ENCODE peak calls at places on chromosomes 12 and 14, in eight cellular contexts. One of them, this sample, is unnamed.

GRCh38 chr12:5969974-5970690 is 25.1 kb upstream of the ANO2 start:
- DNase-seq in foreskin fibroblast: no peak
- DNase-seq in WERI-Rb-1: no peak
- DNase-seq in AG09309: no peak
- DNase-seq in GM10248: no peak
- DNase-seq in endodermal cell: peak; percentile 68
- DNase-seq in choroid plexus epithelial cell: no peak
- DNase-seq in progenitor cell of endocrine pancreas: no peak
- DNase-seq in this sample: no peak

GRCh38 chr12:65673732-65674131 is 150.6 kb upstream of the HMGA2 start:
- DNase-seq in foreskin fibroblast: peak; percentile 37
- DNase-seq in WERI-Rb-1: no peak
- DNase-seq in AG09309: no peak
- DNase-seq in GM10248: no peak
- DNase-seq in endodermal cell: no peak
- DNase-seq in choroid plexus epithelial cell: peak; percentile 70
- DNase-seq in progenitor cell of endocrine pancreas: no peak
- DNase-seq in this sample: no peak

GRCh38 chr12:42507589-42507988 is 82.0 kb downstream of the PRICKLE1 start:
- DNase-seq in foreskin fibroblast: no peak
- DNase-seq in WERI-Rb-1: no peak
- DNase-seq in AG09309: no peak
- DNase-seq in GM10248: no peak
- DNase-seq in endodermal cell: no peak
- DNase-seq in choroid plexus epithelial cell: no peak
- DNase-seq in progenitor cell of endocrine pancreas: no peak
- DNase-seq in this sample: no peak

GRCh38 chr12:111313833-111314259 is 55.0 kb downstream of the PHETA1 start:
- DNase-seq in foreskin fibroblast: peak; percentile 83
- DNase-seq in WERI-Rb-1: peak; percentile 84
- DNase-seq in AG09309: peak; percentile 5
- DNase-seq in GM10248: peak; percentile 88
- DNase-seq in endodermal cell: peak; percentile 98
- DNase-seq in choroid plexus epithelial cell: peak; percentile 78
- DNase-seq in progenitor cell of endocrine pancreas: peak; percentile 77
- DNase-seq in this sample: peak; percentile 91

GRCh38 chr14:64388533-64389243 is 535 bp downstream of the MTHFD1 start:
- DNase-seq in foreskin fibroblast: peak; percentile 50
- DNase-seq in WERI-Rb-1: no peak
- DNase-seq in AG09309: no peak
- DNase-seq in GM10248: no peak
- DNase-seq in endodermal cell: no peak
- DNase-seq in choroid plexus epithelial cell: peak; percentile 32
- DNase-seq in progenitor cell of endocrine pancreas: peak; percentile 15
- DNase-seq in this sample: peak; percentile 20

GRCh38 chr12:81722004-81722403 is 37.1 kb downstream of the PPFIA2 start:
- DNase-seq in foreskin fibroblast: no peak
- DNase-seq in WERI-Rb-1: no peak
- DNase-seq in AG09309: no peak
- DNase-seq in GM10248: no peak
- DNase-seq in endodermal cell: no peak
- DNase-seq in choroid plexus epithelial cell: peak; percentile 13
- DNase-seq in progenitor cell of endocrine pancreas: no peak
- DNase-seq in this sample: no peak

GRCh38 chr14:20799955-20800544 is 2.6 kb downstream of the RNASE1 start:
- DNase-seq in foreskin fibroblast: no peak
- DNase-seq in WERI-Rb-1: no peak
- DNase-seq in AG09309: no peak
- DNase-seq in GM10248: no peak
- DNase-seq in endodermal cell: peak; percentile 73
- DNase-seq in choroid plexus epithelial cell: no peak
- DNase-seq in progenitor cell of endocrine pancreas: no peak
- DNase-seq in this sample: no peak

GRCh38 chr14:36625014-36625413 is 36.6 kb upstream of the PAX9 start:
- DNase-seq in foreskin fibroblast: no peak
- DNase-seq in WERI-Rb-1: no peak
- DNase-seq in AG09309: no peak
- DNase-seq in GM10248: no peak
- DNase-seq in endodermal cell: no peak
- DNase-seq in choroid plexus epithelial cell: no peak
- DNase-seq in progenitor cell of endocrine pancreas: no peak
- DNase-seq in this sample: no peak

GRCh38 chr12:46901464-46902205 is 75.8 kb upstream of the SLC38A4 start:
- DNase-seq in foreskin fibroblast: no peak
- DNase-seq in WERI-Rb-1: no peak
- DNase-seq in AG09309: no peak
- DNase-seq in GM10248: no peak
- DNase-seq in endodermal cell: no peak
- DNase-seq in choroid plexus epithelial cell: no peak
- DNase-seq in progenitor cell of endocrine pancreas: no peak
- DNase-seq in this sample: no peak

GRCh38 chr14:24132061-24132685 is 1.7 kb downstream of the FITM1 start:
- DNase-seq in foreskin fibroblast: no peak
- DNase-seq in WERI-Rb-1: no peak
- DNase-seq in AG09309: no peak
- DNase-seq in GM10248: no peak
- DNase-seq in endodermal cell: no peak
- DNase-seq in choroid plexus epithelial cell: no peak
- DNase-seq in progenitor cell of endocrine pancreas: no peak
- DNase-seq in this sample: no peak

GRCh38 chr12:112496493-112496892 is 77.7 kb downstream of the PTPN11 start:
- DNase-seq in foreskin fibroblast: no peak
- DNase-seq in WERI-Rb-1: no peak
- DNase-seq in AG09309: no peak
- DNase-seq in GM10248: peak; percentile 46
- DNase-seq in endodermal cell: no peak
- DNase-seq in choroid plexus epithelial cell: no peak
- DNase-seq in progenitor cell of endocrine pancreas: no peak
- DNase-seq in this sample: no peak

GRCh38 chr12:57243521-57244305 is 7.3 kb downstream of the STAC3 start:
- DNase-seq in foreskin fibroblast: peak; percentile 89
- DNase-seq in WERI-Rb-1: peak; percentile 90
- DNase-seq in AG09309: no peak
- DNase-seq in GM10248: peak; percentile 82
- DNase-seq in endodermal cell: peak; percentile 99
- DNase-seq in choroid plexus epithelial cell: peak; percentile 73
- DNase-seq in progenitor cell of endocrine pancreas: peak; percentile 67
- DNase-seq in this sample: peak; percentile 87

GRCh38 chr12:52924764-52925716 is 20.2 kb upstream of the KRT8 start:
- DNase-seq in foreskin fibroblast: peak; percentile 30
- DNase-seq in WERI-Rb-1: no peak
- DNase-seq in AG09309: peak; percentile 64
- DNase-seq in GM10248: no peak
- DNase-seq in endodermal cell: peak; percentile 73
- DNase-seq in choroid plexus epithelial cell: peak; percentile 77
- DNase-seq in progenitor cell of endocrine pancreas: no peak
- DNase-seq in this sample: no peak

GRCh38 chr12:41112903-41113302 is 75.2 kb upstream of the PDZRN4 start:
- DNase-seq in foreskin fibroblast: no peak
- DNase-seq in WERI-Rb-1: no peak
- DNase-seq in AG09309: no peak
- DNase-seq in GM10248: no peak
- DNase-seq in endodermal cell: no peak
- DNase-seq in choroid plexus epithelial cell: no peak
- DNase-seq in progenitor cell of endocrine pancreas: no peak
- DNase-seq in this sample: no peak

GRCh38 chr14:96584907-96585671 is 82.9 kb downstream of the PAPOLA start:
- DNase-seq in foreskin fibroblast: no peak
- DNase-seq in WERI-Rb-1: no peak
- DNase-seq in AG09309: no peak
- DNase-seq in GM10248: peak; percentile 3
- DNase-seq in endodermal cell: peak; percentile 30
- DNase-seq in choroid plexus epithelial cell: no peak
- DNase-seq in progenitor cell of endocrine pancreas: no peak
- DNase-seq in this sample: no peak

GRCh38 chr12:124450376-124450750 is 117.0 kb downstream of the NCOR2 start:
- DNase-seq in foreskin fibroblast: no peak
- DNase-seq in WERI-Rb-1: no peak
- DNase-seq in AG09309: no peak
- DNase-seq in GM10248: no peak
- DNase-seq in endodermal cell: no peak
- DNase-seq in choroid plexus epithelial cell: no peak
- DNase-seq in progenitor cell of endocrine pancreas: no peak
- DNase-seq in this sample: no peak

GRCh38 chr12:48862691-48863090 is 3.0 kb downstream of the RND1 start:
- DNase-seq in foreskin fibroblast: no peak
- DNase-seq in WERI-Rb-1: no peak
- DNase-seq in AG09309: no peak
- DNase-seq in GM10248: no peak
- DNase-seq in endodermal cell: no peak
- DNase-seq in choroid plexus epithelial cell: no peak
- DNase-seq in progenitor cell of endocrine pancreas: no peak
- DNase-seq in this sample: no peak

DNA sequence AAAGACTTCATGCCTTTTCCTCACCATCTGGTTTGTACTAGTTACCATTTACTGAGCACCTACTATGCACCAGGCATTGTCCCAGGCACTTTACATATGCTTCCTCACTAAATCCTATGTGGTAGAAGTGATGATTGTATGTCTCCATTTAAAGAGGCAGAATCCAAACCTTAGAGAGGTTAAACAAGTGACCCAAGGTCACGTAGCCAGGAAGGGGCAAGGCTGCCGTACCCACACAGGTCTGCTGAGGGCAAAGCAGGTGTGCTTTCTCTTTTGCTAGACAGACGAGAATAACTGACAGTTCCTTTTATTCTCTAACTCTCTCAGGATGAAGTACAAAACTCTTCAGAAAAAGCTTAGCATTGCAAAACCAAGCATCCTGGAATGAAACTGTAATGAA is 235.2 kb upstream of the SRRM4 start:
- DNase-seq in foreskin fibroblast: no peak
- DNase-seq in WERI-Rb-1: no peak
- DNase-seq in AG09309: no peak
- DNase-seq in GM10248: no peak
- DNase-seq in endodermal cell: no peak
- DNase-seq in choroid plexus epithelial cell: no peak
- DNase-seq in progenitor cell of endocrine pancreas: no peak
- DNase-seq in this sample: no peak
- TF ChIP-seq CTCF in foreskin fibroblast: no peak
- TF ChIP-seq CTCF in WERI-Rb-1: no peak
- TF ChIP-seq CTCF in AG09309: no peak
- TF ChIP-seq CTCF in GM10248: no peak
- TF ChIP-seq CTCF in endodermal cell: no peak
- TF ChIP-seq CTCF in choroid plexus epithelial cell: no peak
- TF ChIP-seq CTCF in progenitor cell of endocrine pancreas: no peak
- TF ChIP-seq CTCF in this sample: no peak

DNA sequence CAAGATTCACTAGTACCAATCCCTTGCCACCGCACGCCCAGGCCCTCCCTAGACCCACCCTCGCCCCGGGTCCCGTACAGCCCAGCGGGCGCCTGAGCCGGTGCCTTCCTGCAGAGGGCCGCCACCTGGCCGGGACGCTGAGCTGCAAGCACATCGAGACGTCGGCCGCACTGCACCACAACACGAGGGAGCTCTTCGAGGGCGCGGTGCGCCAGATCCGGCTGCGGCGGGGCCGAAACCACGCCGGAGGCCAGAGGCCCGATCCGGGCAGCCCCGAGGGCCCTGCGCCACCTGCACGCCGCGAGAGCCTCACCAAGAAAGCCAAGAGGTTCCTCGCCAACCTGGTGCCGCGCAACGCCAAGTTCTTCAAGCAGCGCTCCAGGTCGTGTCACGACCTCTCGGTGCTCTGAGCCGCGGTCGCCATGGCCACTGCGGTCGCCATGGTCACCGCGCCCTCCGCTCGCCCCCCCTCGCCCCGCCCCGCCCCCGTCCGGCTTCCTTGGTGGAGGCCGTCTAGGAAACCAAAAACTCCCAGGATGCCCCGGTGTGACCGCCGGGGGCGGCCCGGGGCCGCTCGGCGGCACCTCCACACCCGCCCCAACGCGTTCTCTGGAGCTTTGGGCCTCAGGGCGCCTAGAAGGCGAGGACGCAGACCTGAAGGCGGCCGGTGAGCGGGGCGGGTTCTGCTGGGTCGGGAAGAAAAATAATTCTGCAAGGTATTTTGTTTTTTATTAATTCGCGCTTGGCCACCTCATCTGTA is 3.7 kb downstream of the REM2 start:
- DNase-seq in foreskin fibroblast: peak; percentile 92
- DNase-seq in WERI-Rb-1: no peak
- DNase-seq in AG09309: no peak
- DNase-seq in GM10248: peak; percentile 89
- DNase-seq in endodermal cell: peak; percentile 94
- DNase-seq in choroid plexus epithelial cell: peak; percentile 54
- DNase-seq in progenitor cell of endocrine pancreas: peak; percentile 68
- DNase-seq in this sample: peak; percentile 84
- TF ChIP-seq CTCF in foreskin fibroblast: no peak
- TF ChIP-seq CTCF in WERI-Rb-1: no peak
- TF ChIP-seq CTCF in AG09309: peak; percentile 10
- TF ChIP-seq CTCF in GM10248: peak; percentile 40
- TF ChIP-seq CTCF in endodermal cell: peak; percentile 47
- TF ChIP-seq CTCF in choroid plexus epithelial cell: peak; percentile 4
- TF ChIP-seq CTCF in progenitor cell of endocrine pancreas: peak; percentile 39
- TF ChIP-seq CTCF in this sample: no peak

GRCh38 chr12:92143280-92143679 is 2.4 kb downstream of the BTG1 start:
- DNase-seq in foreskin fibroblast: no peak
- DNase-seq in WERI-Rb-1: no peak
- DNase-seq in AG09309: no peak
- DNase-seq in GM10248: no peak
- DNase-seq in endodermal cell: peak; percentile 28
- DNase-seq in choroid plexus epithelial cell: no peak
- DNase-seq in progenitor cell of endocrine pancreas: no peak
- DNase-seq in this sample: no peak

GRCh38 chr12:92144045-92144630 is 1.5 kb downstream of the BTG1 start:
- DNase-seq in foreskin fibroblast: peak; percentile 96
- DNase-seq in WERI-Rb-1: peak; percentile 73
- DNase-seq in AG09309: peak; percentile 94
- DNase-seq in GM10248: no peak
- DNase-seq in endodermal cell: peak; percentile 91
- DNase-seq in choroid plexus epithelial cell: peak; percentile 99
- DNase-seq in progenitor cell of endocrine pancreas: peak; percentile 48
- DNase-seq in this sample: peak; percentile 70

GRCh38 chr12:92145481-92145730 is 240 bp downstream of the BTG1 start:
- DNase-seq in foreskin fibroblast: no peak
- DNase-seq in WERI-Rb-1: no peak
- DNase-seq in AG09309: no peak
- DNase-seq in GM10248: no peak
- DNase-seq in endodermal cell: no peak
- DNase-seq in choroid plexus epithelial cell: no peak
- DNase-seq in progenitor cell of endocrine pancreas: no peak
- DNase-seq in this sample: no peak

GRCh38 chr12:92145731-92146496 is at the start of gene BTG1:
- DNase-seq in foreskin fibroblast: peak; percentile 100
- DNase-seq in WERI-Rb-1: peak; percentile 99
- DNase-seq in AG09309: peak; percentile 100
- DNase-seq in GM10248: peak; percentile 93
- DNase-seq in endodermal cell: peak; percentile 100
- DNase-seq in choroid plexus epithelial cell: peak; percentile 100
- DNase-seq in progenitor cell of endocrine pancreas: peak; percentile 98
- DNase-seq in this sample: peak; percentile 98

GRCh38 chr12:92144631-92145480 is 790 bp downstream of the BTG1 start:
- DNase-seq in foreskin fibroblast: peak; percentile 75
- DNase-seq in WERI-Rb-1: peak; percentile 80
- DNase-seq in AG09309: no peak
- DNase-seq in GM10248: no peak
- DNase-seq in endodermal cell: peak; percentile 84
- DNase-seq in choroid plexus epithelial cell: no peak
- DNase-seq in progenitor cell of endocrine pancreas: peak; percentile 41
- DNase-seq in this sample: peak; percentile 44
- TF ChIP-seq CTCF in foreskin fibroblast: no peak
- TF ChIP-seq CTCF in WERI-Rb-1: peak; percentile 19
- TF ChIP-seq CTCF in AG09309: no peak
- TF ChIP-seq CTCF in GM10248: peak; percentile 32
- TF ChIP-seq CTCF in endodermal cell: peak; percentile 40
- TF ChIP-seq CTCF in choroid plexus epithelial cell: peak; percentile 23
- TF ChIP-seq CTCF in progenitor cell of endocrine pancreas: peak; percentile 18
- TF ChIP-seq CTCF in this sample: no peak

GRCh38 chr12:30023186-30023585 is 239.4 kb upstream of the TMTC1 start:
- DNase-seq in foreskin fibroblast: no peak
- DNase-seq in WERI-Rb-1: no peak
- DNase-seq in AG09309: no peak
- DNase-seq in GM10248: no peak
- DNase-seq in endodermal cell: no peak
- DNase-seq in choroid plexus epithelial cell: no peak
- DNase-seq in progenitor cell of endocrine pancreas: no peak
- DNase-seq in this sample: no peak
- TF ChIP-seq CTCF in foreskin fibroblast: no peak
- TF ChIP-seq CTCF in WERI-Rb-1: no peak
- TF ChIP-seq CTCF in AG09309: no peak
- TF ChIP-seq CTCF in GM10248: no peak
- TF ChIP-seq CTCF in endodermal cell: no peak
- TF ChIP-seq CTCF in choroid plexus epithelial cell: no peak
- TF ChIP-seq CTCF in progenitor cell of endocrine pancreas: no peak
- TF ChIP-seq CTCF in this sample: no peak